ENCODE peak calls at places on chromosome 3, in nine cellular contexts. One of them, this sample, is unnamed.

GRCh38 chr3:50008931-50009330 is 69.0 kb downstream of the RBM6 start:
- DNase-seq in WERI-Rb-1: no peak
- DNase-seq in adrenal gland: no peak
- DNase-seq in AG10803: peak; percentile 45
- DNase-seq in left lung: no peak
- DNase-seq in foreskin fibroblast: peak; percentile 48
- DNase-seq in ovary: no peak
- DNase-seq in Peyer's patch: no peak
- DNase-seq in BJ: no peak
- DNase-seq in this sample: no peak

GRCh38 chr3:55485208-55485791 is 1.8 kb downstream of the WNT5A start:
- DNase-seq in WERI-Rb-1: peak; percentile 76
- DNase-seq in adrenal gland: peak; percentile 62
- DNase-seq in AG10803: peak; percentile 86
- DNase-seq in left lung: peak; percentile 90
- DNase-seq in foreskin fibroblast: peak; percentile 87
- DNase-seq in ovary: peak; percentile 80
- DNase-seq in Peyer's patch: peak; percentile 77
- DNase-seq in BJ: no peak
- DNase-seq in this sample: no peak

GRCh38 chr3:50645378-50645777 is 28.4 kb downstream of the MAPKAPK3 start:
- DNase-seq in WERI-Rb-1: no peak
- DNase-seq in adrenal gland: no peak
- DNase-seq in AG10803: no peak
- DNase-seq in left lung: no peak
- DNase-seq in foreskin fibroblast: no peak
- DNase-seq in ovary: no peak
- DNase-seq in Peyer's patch: no peak
- DNase-seq in BJ: no peak
- DNase-seq in this sample: no peak

GRCh38 chr3:14926592-14926991 is 20.8 kb upstream of the NR2C2 start:
- DNase-seq in WERI-Rb-1: no peak
- DNase-seq in adrenal gland: no peak
- DNase-seq in AG10803: no peak
- DNase-seq in left lung: no peak
- DNase-seq in foreskin fibroblast: no peak
- DNase-seq in ovary: no peak
- DNase-seq in Peyer's patch: no peak
- DNase-seq in BJ: no peak
- DNase-seq in this sample: no peak

GRCh38 chr3:38454179-38454883 is 641 bp downstream of the ACVR2B start:
- DNase-seq in WERI-Rb-1: peak; percentile 34
- DNase-seq in adrenal gland: peak; percentile 48
- DNase-seq in AG10803: peak; percentile 25
- DNase-seq in left lung: peak; percentile 84
- DNase-seq in foreskin fibroblast: no peak
- DNase-seq in ovary: peak; percentile 43
- DNase-seq in Peyer's patch: peak; percentile 73
- DNase-seq in BJ: no peak
- DNase-seq in this sample: no peak

GRCh38 chr3:144549161-144549560 is 577.5 kb downstream of the DIPK2A start:
- DNase-seq in WERI-Rb-1: no peak
- DNase-seq in adrenal gland: no peak
- DNase-seq in AG10803: no peak
- DNase-seq in left lung: no peak
- DNase-seq in foreskin fibroblast: peak; percentile 5
- DNase-seq in ovary: no peak
- DNase-seq in Peyer's patch: no peak
- DNase-seq in BJ: no peak
- DNase-seq in this sample: no peak

GRCh38 chr3:47743855-47744254 is 37.8 kb downstream of the SMARCC1 start:
- DNase-seq in WERI-Rb-1: no peak
- DNase-seq in adrenal gland: no peak
- DNase-seq in AG10803: no peak
- DNase-seq in left lung: no peak
- DNase-seq in foreskin fibroblast: no peak
- DNase-seq in ovary: no peak
- DNase-seq in Peyer's patch: no peak
- DNase-seq in BJ: no peak
- DNase-seq in this sample: no peak

GRCh38 chr3:107184375-107184774 is 192.9 kb upstream of the CCDC54 start:
- DNase-seq in WERI-Rb-1: no peak
- DNase-seq in adrenal gland: no peak
- DNase-seq in AG10803: peak; percentile 23
- DNase-seq in left lung: no peak
- DNase-seq in foreskin fibroblast: peak; percentile 24
- DNase-seq in ovary: no peak
- DNase-seq in Peyer's patch: no peak
- DNase-seq in BJ: peak; percentile 29
- DNase-seq in this sample: no peak

GRCh38 chr3:193593666-193594025 is 638 bp downstream of the OPA1 start:
- DNase-seq in WERI-Rb-1: no peak
- DNase-seq in adrenal gland: peak; percentile 49
- DNase-seq in AG10803: peak; percentile 11
- DNase-seq in left lung: no peak
- DNase-seq in foreskin fibroblast: no peak
- DNase-seq in ovary: no peak
- DNase-seq in Peyer's patch: no peak
- DNase-seq in BJ: no peak
- DNase-seq in this sample: no peak

GRCh38 chr3:9448643-9449042 is 51.2 kb downstream of the SETD5 start:
- DNase-seq in WERI-Rb-1: no peak
- DNase-seq in adrenal gland: no peak
- DNase-seq in AG10803: no peak
- DNase-seq in left lung: no peak
- DNase-seq in foreskin fibroblast: no peak
- DNase-seq in ovary: no peak
- DNase-seq in Peyer's patch: no peak
- DNase-seq in BJ: no peak
- DNase-seq in this sample: no peak

GRCh38 chr3:55721716-55722484 is 234.8 kb upstream of the WNT5A start:
- DNase-seq in WERI-Rb-1: peak; percentile 46
- DNase-seq in adrenal gland: peak; percentile 37
- DNase-seq in AG10803: peak; percentile 42
- DNase-seq in left lung: no peak
- DNase-seq in foreskin fibroblast: peak; percentile 14
- DNase-seq in ovary: no peak
- DNase-seq in Peyer's patch: peak; percentile 61
- DNase-seq in BJ: no peak
- DNase-seq in this sample: no peak

GRCh38 chr3:126713229-126713628 is 9.2 kb downstream of the CHCHD6 start:
- DNase-seq in WERI-Rb-1: no peak
- DNase-seq in adrenal gland: no peak
- DNase-seq in AG10803: no peak
- DNase-seq in left lung: no peak
- DNase-seq in foreskin fibroblast: no peak
- DNase-seq in ovary: no peak
- DNase-seq in Peyer's patch: no peak
- DNase-seq in BJ: no peak
- DNase-seq in this sample: no peak

GRCh38 chr3:126714921-126715320 is 10.9 kb downstream of the CHCHD6 start:
- DNase-seq in WERI-Rb-1: no peak
- DNase-seq in adrenal gland: no peak
- DNase-seq in AG10803: no peak
- DNase-seq in left lung: no peak
- DNase-seq in foreskin fibroblast: no peak
- DNase-seq in ovary: no peak
- DNase-seq in Peyer's patch: no peak
- DNase-seq in BJ: no peak
- DNase-seq in this sample: no peak

GRCh38 chr3:126716057-126716456 is 12.0 kb downstream of the CHCHD6 start:
- DNase-seq in WERI-Rb-1: no peak
- DNase-seq in adrenal gland: no peak
- DNase-seq in AG10803: no peak
- DNase-seq in left lung: no peak
- DNase-seq in foreskin fibroblast: no peak
- DNase-seq in ovary: no peak
- DNase-seq in Peyer's patch: no peak
- DNase-seq in BJ: no peak
- DNase-seq in this sample: no peak

GRCh38 chr3:126714296-126714900 is 10.4 kb downstream of the CHCHD6 start:
- DNase-seq in WERI-Rb-1: no peak
- DNase-seq in adrenal gland: no peak
- DNase-seq in AG10803: no peak
- DNase-seq in left lung: no peak
- DNase-seq in foreskin fibroblast: no peak
- DNase-seq in ovary: no peak
- DNase-seq in Peyer's patch: no peak
- DNase-seq in BJ: no peak
- DNase-seq in this sample: no peak

DNA sequence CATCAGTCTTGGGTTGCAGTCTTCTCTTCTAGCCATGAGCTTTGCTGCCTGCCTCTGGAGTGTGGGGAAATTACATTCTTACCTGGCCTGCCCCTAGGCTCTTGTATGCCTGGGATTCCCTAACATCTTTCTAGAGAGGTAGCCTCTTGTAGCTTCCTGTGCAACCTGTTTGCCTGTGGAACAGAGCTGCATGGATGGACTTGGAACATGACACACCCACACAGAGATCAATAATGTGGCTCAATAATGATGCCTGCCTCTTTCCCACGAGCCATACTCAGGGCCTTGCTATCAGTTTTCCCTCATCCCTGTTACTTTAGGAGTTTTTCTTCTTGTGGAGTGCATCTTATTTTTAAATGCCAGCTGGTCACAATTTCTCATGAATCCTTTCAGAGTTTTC is 11.4 kb downstream of the CHCHD6 start:
- DNase-seq in WERI-Rb-1: no peak
- DNase-seq in adrenal gland: no peak
- DNase-seq in AG10803: no peak
- DNase-seq in left lung: no peak
- DNase-seq in foreskin fibroblast: no peak
- DNase-seq in ovary: no peak
- DNase-seq in Peyer's patch: no peak
- DNase-seq in BJ: no peak
- DNase-seq in this sample: no peak
- TF ChIP-seq CTCF in WERI-Rb-1: no peak
- TF ChIP-seq CTCF in adrenal gland: no peak
- TF ChIP-seq CTCF in AG10803: no peak
- TF ChIP-seq CTCF in left lung: no peak
- TF ChIP-seq CTCF in foreskin fibroblast: no peak
- TF ChIP-seq CTCF in ovary: no peak
- TF ChIP-seq CTCF in Peyer's patch: no peak
- TF ChIP-seq CTCF in BJ: no peak
- TF ChIP-seq CTCF in this sample: no peak

DNA sequence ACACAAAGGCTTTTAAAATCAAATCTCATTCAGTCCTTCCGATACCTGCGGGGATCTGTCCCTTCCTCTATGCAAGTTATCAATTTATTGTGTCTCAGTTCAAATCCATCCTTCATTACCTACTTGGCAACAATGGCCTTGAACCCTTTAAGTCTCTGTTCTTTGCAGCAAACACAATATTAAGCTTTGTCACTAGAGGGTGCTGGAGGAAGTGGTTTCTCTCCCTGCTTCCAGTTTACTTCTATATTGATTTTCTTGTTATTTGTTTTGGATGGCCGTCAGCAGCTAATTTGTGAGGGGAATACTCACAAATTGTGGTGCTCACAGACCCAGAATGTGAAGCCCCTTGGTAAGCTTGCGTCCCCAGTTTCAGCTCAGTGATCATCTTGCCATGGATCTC is 278.3 kb downstream of the FGF12 start:
- DNase-seq in WERI-Rb-1: no peak
- DNase-seq in adrenal gland: no peak
- DNase-seq in AG10803: no peak
- DNase-seq in left lung: no peak
- DNase-seq in foreskin fibroblast: no peak
- DNase-seq in ovary: no peak
- DNase-seq in Peyer's patch: no peak
- DNase-seq in BJ: no peak
- DNase-seq in this sample: no peak
- TF ChIP-seq CTCF in WERI-Rb-1: no peak
- TF ChIP-seq CTCF in adrenal gland: no peak
- TF ChIP-seq CTCF in AG10803: peak; percentile 16
- TF ChIP-seq CTCF in left lung: no peak
- TF ChIP-seq CTCF in foreskin fibroblast: peak; percentile 22
- TF ChIP-seq CTCF in ovary: no peak
- TF ChIP-seq CTCF in Peyer's patch: no peak
- TF ChIP-seq CTCF in BJ: peak; percentile 7
- TF ChIP-seq CTCF in this sample: no peak

GRCh38 chr3:48919215-48920138 is 835 bp downstream of the ARIH2 start:
- DNase-seq in WERI-Rb-1: peak; percentile 23
- DNase-seq in adrenal gland: peak; percentile 52
- DNase-seq in AG10803: no peak
- DNase-seq in left lung: peak; percentile 89
- DNase-seq in foreskin fibroblast: peak; percentile 37
- DNase-seq in ovary: no peak
- DNase-seq in Peyer's patch: peak; percentile 56
- DNase-seq in BJ: no peak
- DNase-seq in this sample: peak; percentile 50

GRCh38 chr3:48915296-48915695 is 3.3 kb upstream of the ARIH2 start:
- DNase-seq in WERI-Rb-1: no peak
- DNase-seq in adrenal gland: no peak
- DNase-seq in AG10803: no peak
- DNase-seq in left lung: no peak
- DNase-seq in foreskin fibroblast: no peak
- DNase-seq in ovary: no peak
- DNase-seq in Peyer's patch: peak; percentile 36
- DNase-seq in BJ: no peak
- DNase-seq in this sample: no peak

GRCh38 chr3:48918388-48919214 is at the start of gene ARIH2:
- DNase-seq in WERI-Rb-1: peak; percentile 94
- DNase-seq in adrenal gland: peak; percentile 95
- DNase-seq in AG10803: peak; percentile 92
- DNase-seq in left lung: peak; percentile 98
- DNase-seq in foreskin fibroblast: peak; percentile 93
- DNase-seq in ovary: peak; percentile 89
- DNase-seq in Peyer's patch: peak; percentile 97
- DNase-seq in BJ: peak; percentile 53
- DNase-seq in this sample: peak; percentile 92
- TF ChIP-seq CTCF in WERI-Rb-1: no peak
- TF ChIP-seq CTCF in adrenal gland: peak; percentile 8
- TF ChIP-seq CTCF in AG10803: no peak
- TF ChIP-seq CTCF in left lung: no peak
- TF ChIP-seq CTCF in foreskin fibroblast: no peak
- TF ChIP-seq CTCF in ovary: peak; percentile 19
- TF ChIP-seq CTCF in Peyer's patch: no peak
- TF ChIP-seq CTCF in BJ: no peak
- TF ChIP-seq CTCF in this sample: peak; percentile 17

DNA sequence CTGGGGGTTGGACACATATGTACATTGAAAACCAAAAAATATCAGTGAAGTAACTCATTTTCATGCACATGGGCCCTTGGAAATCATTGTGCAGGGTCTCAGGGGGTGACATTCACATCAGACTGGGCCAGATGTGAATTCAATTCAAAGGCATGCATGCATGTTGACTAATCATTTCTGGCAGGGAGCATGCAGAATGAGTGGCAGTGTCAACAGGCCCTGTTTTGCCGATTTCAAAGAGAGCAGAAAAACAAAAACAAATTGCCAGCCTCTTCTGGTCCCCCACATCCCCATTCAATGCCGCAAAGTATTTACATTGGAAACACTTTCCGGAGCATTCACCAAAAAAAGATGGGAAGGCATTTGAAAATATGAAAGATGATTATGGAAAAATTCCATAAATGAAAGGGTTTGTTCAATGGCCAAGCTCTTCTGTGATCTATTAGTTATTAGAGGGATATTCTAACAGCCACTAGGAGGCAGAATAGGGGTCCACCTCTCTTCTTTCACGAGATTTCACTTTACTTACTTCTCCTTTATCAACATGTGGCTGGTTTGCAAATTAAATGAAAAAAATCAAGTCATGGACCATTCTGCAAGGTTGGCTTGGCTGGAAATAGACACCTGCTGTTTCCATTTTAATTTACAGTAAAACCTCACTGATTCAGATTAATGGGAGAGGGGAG is 119.9 kb upstream of the FEZF2 start:
- DNase-seq in WERI-Rb-1: no peak
- DNase-seq in adrenal gland: no peak
- DNase-seq in AG10803: no peak
- DNase-seq in left lung: no peak
- DNase-seq in foreskin fibroblast: no peak
- DNase-seq in ovary: no peak
- DNase-seq in Peyer's patch: no peak
- DNase-seq in BJ: no peak
- DNase-seq in this sample: no peak
- TF ChIP-seq CTCF in WERI-Rb-1: peak; percentile 30
- TF ChIP-seq CTCF in adrenal gland: no peak
- TF ChIP-seq CTCF in AG10803: peak; percentile 35
- TF ChIP-seq CTCF in left lung: no peak
- TF ChIP-seq CTCF in foreskin fibroblast: peak; percentile 28
- TF ChIP-seq CTCF in ovary: no peak
- TF ChIP-seq CTCF in Peyer's patch: no peak
- TF ChIP-seq CTCF in BJ: peak; percentile 31
- TF ChIP-seq CTCF in this sample: no peak